ENCODE peak calls at places on chromosome 3, in eight cellular contexts. One of them, this sample, is unnamed.

GRCh38 chr3:18297131-18297530 is 128.0 kb downstream of the SATB1 start:
- DNase-seq in OCI-LY7: no peak
- DNase-seq in left ventricle myocardium inferior: no peak
- DNase-seq in mesothelial cell of epicardium: no peak
- DNase-seq in retinal pigment epithelial cell: no peak
- DNase-seq in Peyer's patch: no peak
- DNase-seq in mucosa of descending colon: no peak
- DNase-seq in GM13977: no peak
- DNase-seq in this sample: no peak

GRCh38 chr3:80408322-80408721 is 640.5 kb upstream of the ROBO1 start:
- DNase-seq in left ventricle myocardium inferior: no peak
- DNase-seq in mesothelial cell of epicardium: no peak
- DNase-seq in Peyer's patch: no peak
- DNase-seq in OCI-LY7: no peak
- DNase-seq in mucosa of descending colon: no peak
- DNase-seq in GM13977: no peak
- DNase-seq in retinal pigment epithelial cell: no peak
- DNase-seq in this sample: no peak

GRCh38 chr3:53169045-53169831 is 8.2 kb downstream of the PRKCD start:
- DNase-seq in left ventricle myocardium inferior: no peak
- DNase-seq in retinal pigment epithelial cell: no peak
- DNase-seq in GM13977: no peak
- DNase-seq in OCI-LY7: peak
- DNase-seq in Peyer's patch: no peak
- DNase-seq in mesothelial cell of epicardium: no peak
- DNase-seq in mucosa of descending colon: no peak
- DNase-seq in this sample: no peak

GRCh38 chr3:154025007-154025406 is 96.2 kb upstream of the ARHGEF26 start:
- DNase-seq in left ventricle myocardium inferior: no peak
- DNase-seq in mesothelial cell of epicardium: no peak
- DNase-seq in OCI-LY7: no peak
- DNase-seq in mucosa of descending colon: no peak
- DNase-seq in GM13977: no peak
- DNase-seq in Peyer's patch: no peak
- DNase-seq in retinal pigment epithelial cell: no peak
- DNase-seq in this sample: no peak

GRCh38 chr3:43872901-43873300 is 182.2 kb downstream of the ABHD5 start:
- DNase-seq in OCI-LY7: no peak
- DNase-seq in retinal pigment epithelial cell: no peak
- DNase-seq in left ventricle myocardium inferior: no peak
- DNase-seq in Peyer's patch: no peak
- DNase-seq in GM13977: no peak
- DNase-seq in mesothelial cell of epicardium: no peak
- DNase-seq in mucosa of descending colon: no peak
- DNase-seq in this sample: no peak

GRCh38 chr3:66115858-66116654 is 77.3 kb upstream of the MAGI1 start:
- DNase-seq in GM13977: no peak
- DNase-seq in OCI-LY7: no peak
- DNase-seq in mucosa of descending colon: no peak
- DNase-seq in left ventricle myocardium inferior: peak
- DNase-seq in mesothelial cell of epicardium: peak
- DNase-seq in retinal pigment epithelial cell: peak
- DNase-seq in Peyer's patch: no peak
- DNase-seq in this sample: no peak

GRCh38 chr3:82558081-82558480 is 796.6 kb upstream of the GBE1 start:
- DNase-seq in left ventricle myocardium inferior: no peak
- DNase-seq in OCI-LY7: no peak
- DNase-seq in mesothelial cell of epicardium: no peak
- DNase-seq in GM13977: no peak
- DNase-seq in retinal pigment epithelial cell: no peak
- DNase-seq in mucosa of descending colon: no peak
- DNase-seq in Peyer's patch: no peak
- DNase-seq in this sample: no peak

GRCh38 chr3:15289661-15290060 is 42.7 kb downstream of the SH3BP5 start:
- DNase-seq in OCI-LY7: no peak
- DNase-seq in GM13977: no peak
- DNase-seq in retinal pigment epithelial cell: no peak
- DNase-seq in mesothelial cell of epicardium: no peak
- DNase-seq in mucosa of descending colon: no peak
- DNase-seq in left ventricle myocardium inferior: no peak
- DNase-seq in Peyer's patch: no peak
- DNase-seq in this sample: no peak

GRCh38 chr3:128317101-128317697 is 149.5 kb downstream of the DNAJB8 start:
- DNase-seq in GM13977: no peak
- DNase-seq in mesothelial cell of epicardium: peak
- DNase-seq in Peyer's patch: no peak
- DNase-seq in mucosa of descending colon: no peak
- DNase-seq in retinal pigment epithelial cell: no peak
- DNase-seq in left ventricle myocardium inferior: no peak
- DNase-seq in OCI-LY7: no peak
- DNase-seq in this sample: no peak

GRCh38 chr3:124439586-124439985 is 290.7 kb upstream of the UMPS start:
- DNase-seq in GM13977: no peak
- DNase-seq in mucosa of descending colon: no peak
- DNase-seq in Peyer's patch: no peak
- DNase-seq in retinal pigment epithelial cell: no peak
- DNase-seq in OCI-LY7: no peak
- DNase-seq in left ventricle myocardium inferior: no peak
- DNase-seq in mesothelial cell of epicardium: no peak
- DNase-seq in this sample: no peak

GRCh38 chr3:16816048-16816780 is 68.5 kb upstream of the PLCL2 start:
- DNase-seq in retinal pigment epithelial cell: no peak
- DNase-seq in OCI-LY7: no peak
- DNase-seq in mesothelial cell of epicardium: no peak
- DNase-seq in GM13977: peak
- DNase-seq in left ventricle myocardium inferior: no peak
- DNase-seq in mucosa of descending colon: no peak
- DNase-seq in Peyer's patch: no peak
- DNase-seq in this sample: no peak

GRCh38 chr3:133464573-133464972 is 64.7 kb downstream of the BFSP2 start:
- DNase-seq in mesothelial cell of epicardium: no peak
- DNase-seq in retinal pigment epithelial cell: no peak
- DNase-seq in Peyer's patch: no peak
- DNase-seq in OCI-LY7: peak
- DNase-seq in left ventricle myocardium inferior: no peak
- DNase-seq in GM13977: no peak
- DNase-seq in mucosa of descending colon: no peak
- DNase-seq in this sample: no peak

GRCh38 chr3:39065197-39065596 is 13.4 kb downstream of the WDR48 start:
- DNase-seq in mucosa of descending colon: no peak
- DNase-seq in retinal pigment epithelial cell: no peak
- DNase-seq in OCI-LY7: peak
- DNase-seq in GM13977: peak
- DNase-seq in left ventricle myocardium inferior: no peak
- DNase-seq in Peyer's patch: peak
- DNase-seq in mesothelial cell of epicardium: no peak
- DNase-seq in this sample: no peak

GRCh38 chr3:108342829-108343478 is 46.6 kb downstream of the HHLA2 start:
- DNase-seq in GM13977: peak
- DNase-seq in Peyer's patch: no peak
- DNase-seq in retinal pigment epithelial cell: no peak
- DNase-seq in OCI-LY7: no peak
- DNase-seq in left ventricle myocardium inferior: no peak
- DNase-seq in mucosa of descending colon: no peak
- DNase-seq in mesothelial cell of epicardium: no peak
- DNase-seq in this sample: no peak

GRCh38 chr3:51637941-51638471 is 33.0 kb upstream of the TEX264 start:
- DNase-seq in GM13977: peak
- DNase-seq in retinal pigment epithelial cell: peak
- DNase-seq in mesothelial cell of epicardium: no peak
- DNase-seq in left ventricle myocardium inferior: no peak
- DNase-seq in mucosa of descending colon: peak
- DNase-seq in OCI-LY7: peak
- DNase-seq in Peyer's patch: peak
- DNase-seq in this sample: no peak

GRCh38 chr3:32531010-32531647 is 28.5 kb upstream of the CMTM6 start:
- DNase-seq in retinal pigment epithelial cell: no peak
- DNase-seq in Peyer's patch: no peak
- DNase-seq in GM13977: peak
- DNase-seq in OCI-LY7: no peak
- DNase-seq in left ventricle myocardium inferior: no peak
- DNase-seq in mesothelial cell of epicardium: no peak
- DNase-seq in mucosa of descending colon: no peak
- DNase-seq in this sample: no peak

GRCh38 chr3:15049584-15049983 is 15.5 kb downstream of the MRPS25 start:
- DNase-seq in left ventricle myocardium inferior: no peak
- DNase-seq in OCI-LY7: no peak
- DNase-seq in GM13977: no peak
- DNase-seq in Peyer's patch: no peak
- DNase-seq in mucosa of descending colon: no peak
- DNase-seq in retinal pigment epithelial cell: no peak
- DNase-seq in mesothelial cell of epicardium: no peak
- DNase-seq in this sample: no peak

GRCh38 chr3:123688241-123688747 is 103.4 kb upstream of the HACD2 start:
- DNase-seq in OCI-LY7: no peak
- DNase-seq in mesothelial cell of epicardium: no peak
- DNase-seq in Peyer's patch: no peak
- DNase-seq in retinal pigment epithelial cell: peak
- DNase-seq in GM13977: no peak
- DNase-seq in mucosa of descending colon: no peak
- DNase-seq in left ventricle myocardium inferior: no peak
- DNase-seq in this sample: no peak

GRCh38 chr3:123409443-123410148 is 39.3 kb downstream of the ADCY5 start:
- DNase-seq in OCI-LY7: no peak
- DNase-seq in left ventricle myocardium inferior: no peak
- DNase-seq in GM13977: no peak
- DNase-seq in Peyer's patch: peak
- DNase-seq in mucosa of descending colon: peak
- DNase-seq in retinal pigment epithelial cell: no peak
- DNase-seq in mesothelial cell of epicardium: no peak
- DNase-seq in this sample: no peak

DNA sequence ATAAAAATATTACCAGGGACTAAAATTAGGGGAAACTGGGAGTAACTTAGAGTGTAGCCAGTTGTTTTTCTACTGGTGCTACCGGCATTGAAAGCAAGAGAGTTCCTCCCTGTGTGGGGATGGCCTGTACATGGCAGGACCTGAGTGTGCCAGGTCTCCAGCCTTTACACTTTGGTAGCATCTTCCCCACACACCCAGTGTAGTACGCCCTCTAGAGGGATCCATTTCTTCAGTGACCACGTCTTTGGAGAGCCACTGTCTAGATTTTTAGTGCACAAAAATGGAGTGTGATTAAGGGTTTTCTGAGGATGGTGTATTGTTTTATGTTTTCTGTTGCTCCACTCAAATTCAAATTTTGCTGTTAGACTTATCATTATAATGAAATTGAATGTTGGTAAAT is 507.0 kb upstream of the TPRG1 start:
- DNase-seq in retinal pigment epithelial cell: no peak
- DNase-seq in mesothelial cell of epicardium: no peak
- DNase-seq in mucosa of descending colon: no peak
- DNase-seq in GM13977: peak
- DNase-seq in OCI-LY7: peak
- DNase-seq in left ventricle myocardium inferior: no peak
- DNase-seq in Peyer's patch: peak
- DNase-seq in this sample: no peak
- TF ChIP-seq CTCF in retinal pigment epithelial cell: peak
- TF ChIP-seq CTCF in mesothelial cell of epicardium: no peak
- TF ChIP-seq CTCF in mucosa of descending colon: no peak
- TF ChIP-seq CTCF in GM13977: peak
- TF ChIP-seq CTCF in OCI-LY7: peak
- TF ChIP-seq CTCF in left ventricle myocardium inferior: peak
- TF ChIP-seq CTCF in Peyer's patch: peak
- TF ChIP-seq CTCF in this sample: no peak

GRCh38 chr3:127196466-127197299 is 3.8 kb downstream of the PRR23E start:
- DNase-seq in GM13977: no peak
- DNase-seq in mucosa of descending colon: no peak
- DNase-seq in mesothelial cell of epicardium: peak
- DNase-seq in Peyer's patch: no peak
- DNase-seq in left ventricle myocardium inferior: no peak
- DNase-seq in OCI-LY7: no peak
- DNase-seq in retinal pigment epithelial cell: no peak
- DNase-seq in this sample: no peak
- TF ChIP-seq CTCF in GM13977: no peak
- TF ChIP-seq CTCF in mucosa of descending colon: no peak
- TF ChIP-seq CTCF in mesothelial cell of epicardium: no peak
- TF ChIP-seq CTCF in Peyer's patch: no peak
- TF ChIP-seq CTCF in left ventricle myocardium inferior: no peak
- TF ChIP-seq CTCF in OCI-LY7: no peak
- TF ChIP-seq CTCF in retinal pigment epithelial cell: no peak
- TF ChIP-seq CTCF in this sample: no peak

GRCh38 chr3:192515661-192516040 is 211.7 kb downstream of the FGF12 start:
- DNase-seq in OCI-LY7: no peak
- DNase-seq in mucosa of descending colon: no peak
- DNase-seq in Peyer's patch: no peak
- DNase-seq in left ventricle myocardium inferior: no peak
- DNase-seq in retinal pigment epithelial cell: no peak
- DNase-seq in mesothelial cell of epicardium: no peak
- DNase-seq in GM13977: no peak
- DNase-seq in this sample: no peak

GRCh38 chr3:192514081-192514753 is 213.1 kb downstream of the FGF12 start:
- DNase-seq in mesothelial cell of epicardium: peak
- DNase-seq in retinal pigment epithelial cell: no peak
- DNase-seq in Peyer's patch: no peak
- DNase-seq in GM13977: peak
- DNase-seq in OCI-LY7: no peak
- DNase-seq in mucosa of descending colon: peak
- DNase-seq in left ventricle myocardium inferior: no peak
- DNase-seq in this sample: no peak

GRCh38 chr3:192516850-192517249 is 210.5 kb downstream of the FGF12 start:
- DNase-seq in mucosa of descending colon: no peak
- DNase-seq in OCI-LY7: no peak
- DNase-seq in left ventricle myocardium inferior: no peak
- DNase-seq in GM13977: no peak
- DNase-seq in retinal pigment epithelial cell: no peak
- DNase-seq in Peyer's patch: no peak
- DNase-seq in mesothelial cell of epicardium: no peak
- DNase-seq in this sample: no peak

GRCh38 chr3:192514754-192515660 is 212.3 kb downstream of the FGF12 start:
- DNase-seq in OCI-LY7: no peak
- DNase-seq in Peyer's patch: no peak
- DNase-seq in mucosa of descending colon: peak
- DNase-seq in left ventricle myocardium inferior: no peak
- DNase-seq in retinal pigment epithelial cell: no peak
- DNase-seq in mesothelial cell of epicardium: peak
- DNase-seq in GM13977: no peak
- DNase-seq in this sample: peak
- TF ChIP-seq CTCF in OCI-LY7: no peak
- TF ChIP-seq CTCF in Peyer's patch: no peak
- TF ChIP-seq CTCF in mucosa of descending colon: no peak
- TF ChIP-seq CTCF in left ventricle myocardium inferior: peak
- TF ChIP-seq CTCF in retinal pigment epithelial cell: no peak
- TF ChIP-seq CTCF in mesothelial cell of epicardium: peak
- TF ChIP-seq CTCF in GM13977: no peak
- TF ChIP-seq CTCF in this sample: no peak

DNA sequence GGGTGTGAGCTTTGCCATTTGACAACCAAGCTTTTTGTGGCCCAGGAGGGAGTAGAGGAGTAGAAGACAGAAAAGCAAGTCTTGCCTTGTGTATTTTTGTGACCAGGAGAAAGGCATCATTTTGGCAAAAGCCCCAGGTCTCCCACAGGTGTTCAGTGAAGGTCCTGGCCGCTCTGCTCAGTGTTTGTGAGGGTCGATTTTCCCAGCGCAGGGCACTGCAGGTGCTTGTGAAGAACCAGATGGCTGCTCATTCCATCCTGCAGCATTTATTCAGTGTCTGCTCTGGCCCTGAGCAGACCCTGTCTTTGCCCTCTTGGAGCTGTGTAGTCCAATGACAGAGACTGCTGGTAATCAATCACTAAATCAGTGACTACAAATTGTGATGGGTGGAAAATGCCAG is 19.5 kb downstream of the TRAK1 start:
- DNase-seq in mesothelial cell of epicardium: no peak
- DNase-seq in mucosa of descending colon: no peak
- DNase-seq in retinal pigment epithelial cell: no peak
- DNase-seq in GM13977: no peak
- DNase-seq in Peyer's patch: no peak
- DNase-seq in left ventricle myocardium inferior: no peak
- DNase-seq in OCI-LY7: no peak
- DNase-seq in this sample: no peak
- TF ChIP-seq CTCF in mesothelial cell of epicardium: no peak
- TF ChIP-seq CTCF in mucosa of descending colon: no peak
- TF ChIP-seq CTCF in retinal pigment epithelial cell: no peak
- TF ChIP-seq CTCF in GM13977: no peak
- TF ChIP-seq CTCF in Peyer's patch: no peak
- TF ChIP-seq CTCF in left ventricle myocardium inferior: no peak
- TF ChIP-seq CTCF in OCI-LY7: no peak
- TF ChIP-seq CTCF in this sample: no peak

This sample was measured in activated B cell treated with CpG ODN at 0.5 μM for 24 hours.